ENCODE peak calls at places on chromosomes 12 and 14, in six cellular contexts. One of them, this sample, is unnamed.
A peak's percentile ranks its signal among the peaks of the same experiment; 100 is the strongest.

GRCh38 chr12:132186857-132187620 is 42.8 kb downstream of the NOC4L start:
- DNase-seq in colonic mucosa: no peak
- DNase-seq in AG09309: no peak
- DNase-seq in lower leg skin: no peak
- DNase-seq in HL-60: no peak
- DNase-seq in bronchial epithelial cell: no peak
- DNase-seq in this sample: no peak

GRCh38 chr14:104865069-104865630 is at the start of gene CEP170B:
- DNase-seq in HL-60: no peak
- DNase-seq in colonic mucosa: peak; percentile 53
- DNase-seq in lower leg skin: no peak
- DNase-seq in bronchial epithelial cell: no peak
- DNase-seq in AG09309: no peak
- DNase-seq in this sample: no peak

GRCh38 chr12:12513416-12514006 is 49.2 kb downstream of the DUSP16 start:
- DNase-seq in bronchial epithelial cell: no peak
- DNase-seq in colonic mucosa: no peak
- DNase-seq in AG09309: no peak
- DNase-seq in lower leg skin: no peak
- DNase-seq in HL-60: no peak
- DNase-seq in this sample: no peak

GRCh38 chr14:101077511-101078074 is 174.1 kb upstream of the RTL1 start:
- DNase-seq in colonic mucosa: peak; percentile 9
- DNase-seq in bronchial epithelial cell: no peak
- DNase-seq in AG09309: no peak
- DNase-seq in HL-60: no peak
- DNase-seq in lower leg skin: peak; percentile 75
- DNase-seq in this sample: no peak

GRCh38 chr14:105525326-105525725 is 1.1 kb upstream of the TMEM121 start:
- DNase-seq in colonic mucosa: no peak
- DNase-seq in lower leg skin: no peak
- DNase-seq in bronchial epithelial cell: no peak
- DNase-seq in HL-60: no peak
- DNase-seq in AG09309: no peak
- DNase-seq in this sample: no peak

GRCh38 chr12:123773375-123773774 is 11.3 kb downstream of the DNAH10 start:
- DNase-seq in bronchial epithelial cell: no peak
- DNase-seq in colonic mucosa: no peak
- DNase-seq in lower leg skin: peak; percentile 15
- DNase-seq in HL-60: no peak
- DNase-seq in AG09309: no peak
- DNase-seq in this sample: no peak

GRCh38 chr12:2895511-2895910 is 4.8 kb downstream of the TULP3 start:
- DNase-seq in HL-60: no peak
- DNase-seq in bronchial epithelial cell: peak; percentile 74
- DNase-seq in colonic mucosa: no peak
- DNase-seq in AG09309: no peak
- DNase-seq in lower leg skin: no peak
- DNase-seq in this sample: no peak

GRCh38 chr14:92785601-92786426 is 8.3 kb upstream of the GOLGA5 start:
- DNase-seq in lower leg skin: no peak
- DNase-seq in AG09309: peak; percentile 47
- DNase-seq in bronchial epithelial cell: peak; percentile 79
- DNase-seq in colonic mucosa: no peak
- DNase-seq in HL-60: peak; percentile 78
- DNase-seq in this sample: no peak

GRCh38 chr12:47725893-47726292 is 603 bp upstream of the ENDOU start:
- DNase-seq in bronchial epithelial cell: peak; percentile 35
- DNase-seq in colonic mucosa: no peak
- DNase-seq in HL-60: no peak
- DNase-seq in AG09309: no peak
- DNase-seq in lower leg skin: peak; percentile 68
- DNase-seq in this sample: no peak

GRCh38 chr12:52300796-52301691 is 9.7 kb upstream of the KRT81 start:
- DNase-seq in HL-60: no peak
- DNase-seq in AG09309: no peak
- DNase-seq in lower leg skin: peak; percentile 59
- DNase-seq in colonic mucosa: no peak
- DNase-seq in bronchial epithelial cell: no peak
- DNase-seq in this sample: no peak

GRCh38 chr14:28773917-28774691 is 7.5 kb downstream of the FOXG1 start:
- DNase-seq in lower leg skin: no peak
- DNase-seq in colonic mucosa: no peak
- DNase-seq in AG09309: peak; percentile 1
- DNase-seq in bronchial epithelial cell: no peak
- DNase-seq in HL-60: no peak
- DNase-seq in this sample: no peak
- H3K4me3 ChIP-seq in lower leg skin: no peak overlapping the region
- H3K4me3 ChIP-seq in colonic mucosa: no peak overlapping the region
- H3K4me3 ChIP-seq in AG09309: peak overlapping the region; percentile 8
- H3K4me3 ChIP-seq in bronchial epithelial cell: no peak overlapping the region
- H3K4me3 ChIP-seq in HL-60: no peak overlapping the region
- H3K4me3 ChIP-seq in this sample: no peak overlapping the region

DNA sequence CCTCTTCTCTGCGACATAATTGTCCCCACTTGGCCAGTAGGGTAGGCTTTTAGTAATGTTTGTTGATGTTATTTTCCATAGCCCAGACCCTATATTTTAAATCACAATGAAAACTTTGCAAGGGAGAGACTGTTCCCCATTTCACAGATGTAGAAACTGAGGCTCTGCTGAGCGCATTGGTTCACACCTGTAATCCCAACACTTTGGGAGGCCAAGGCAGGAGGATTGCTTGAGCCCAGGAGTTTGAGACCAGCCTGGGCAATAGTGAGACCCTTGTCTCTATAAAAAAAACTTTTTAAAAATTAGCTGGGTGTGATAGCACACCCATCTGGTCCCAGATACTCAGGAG is 114.8 kb downstream of the DIP2B start:
- DNase-seq in AG09309: no peak
- DNase-seq in lower leg skin: no peak
- DNase-seq in HL-60: no peak
- DNase-seq in colonic mucosa: no peak
- DNase-seq in bronchial epithelial cell: no peak
- DNase-seq in this sample: no peak
- TF ChIP-seq CTCF in AG09309: no peak
- TF ChIP-seq CTCF in lower leg skin: no peak
- TF ChIP-seq CTCF in HL-60: no peak
- TF ChIP-seq CTCF in colonic mucosa: no peak
- TF ChIP-seq CTCF in bronchial epithelial cell: no peak
- TF ChIP-seq CTCF in this sample: no peak

GRCh38 chr14:91732439-91732838 is 553 bp upstream of the CATSPERB start:
- DNase-seq in AG09309: no peak
- DNase-seq in colonic mucosa: no peak
- DNase-seq in bronchial epithelial cell: no peak
- DNase-seq in lower leg skin: no peak
- DNase-seq in HL-60: no peak
- DNase-seq in this sample: no peak
- H3K4me3 ChIP-seq in AG09309: no peak overlapping the region
- H3K4me3 ChIP-seq in colonic mucosa: no peak overlapping the region
- H3K4me3 ChIP-seq in bronchial epithelial cell: no peak overlapping the region
- H3K4me3 ChIP-seq in lower leg skin: no peak overlapping the region
- H3K4me3 ChIP-seq in HL-60: no peak overlapping the region
- H3K4me3 ChIP-seq in this sample: no peak overlapping the region

GRCh38 chr12:110613771-110614684 is at the start of gene TCTN1:
- DNase-seq in bronchial epithelial cell: peak; percentile 88
- DNase-seq in lower leg skin: peak; percentile 99
- DNase-seq in HL-60: peak; percentile 98
- DNase-seq in AG09309: peak; percentile 64
- DNase-seq in colonic mucosa: peak; percentile 98
- DNase-seq in this sample: no peak
- TF ChIP-seq CTCF in bronchial epithelial cell: peak; percentile 34
- TF ChIP-seq CTCF in lower leg skin: no peak
- TF ChIP-seq CTCF in HL-60: no peak
- TF ChIP-seq CTCF in AG09309: no peak
- TF ChIP-seq CTCF in colonic mucosa: no peak
- TF ChIP-seq CTCF in this sample: peak; percentile 5

GRCh38 chr14:68816943-68817430 is 24.1 kb upstream of the ZFP36L1 start:
- DNase-seq in AG09309: no peak
- DNase-seq in colonic mucosa: no peak
- DNase-seq in lower leg skin: no peak
- DNase-seq in HL-60: no peak
- DNase-seq in bronchial epithelial cell: no peak
- DNase-seq in this sample: no peak

GRCh38 chr14:68814376-68815287 is 21.8 kb upstream of the ZFP36L1 start:
- DNase-seq in HL-60: no peak
- DNase-seq in colonic mucosa: no peak
- DNase-seq in bronchial epithelial cell: no peak
- DNase-seq in AG09309: no peak
- DNase-seq in lower leg skin: no peak
- DNase-seq in this sample: no peak

GRCh38 chr14:68817513-68818212 is 24.8 kb upstream of the ZFP36L1 start:
- DNase-seq in bronchial epithelial cell: no peak
- DNase-seq in lower leg skin: no peak
- DNase-seq in HL-60: no peak
- DNase-seq in AG09309: no peak
- DNase-seq in colonic mucosa: no peak
- DNase-seq in this sample: no peak

GRCh38 chr14:68816183-68816942 is 23.5 kb upstream of the ZFP36L1 start:
- DNase-seq in AG09309: no peak
- DNase-seq in bronchial epithelial cell: peak; percentile 51
- DNase-seq in colonic mucosa: peak; percentile 91
- DNase-seq in lower leg skin: peak; percentile 98
- DNase-seq in HL-60: peak; percentile 69
- DNase-seq in this sample: no peak

GRCh38 chr14:68815288-68816182 is 22.7 kb upstream of the ZFP36L1 start:
- DNase-seq in bronchial epithelial cell: no peak
- DNase-seq in colonic mucosa: no peak
- DNase-seq in lower leg skin: no peak
- DNase-seq in AG09309: no peak
- DNase-seq in HL-60: no peak
- DNase-seq in this sample: no peak
- H3K4me3 ChIP-seq in bronchial epithelial cell: peak overlapping the region; percentile 47
- H3K4me3 ChIP-seq in colonic mucosa: peak overlapping the region; percentile 47
- H3K4me3 ChIP-seq in lower leg skin: no peak overlapping the region
- H3K4me3 ChIP-seq in AG09309: peak overlapping the region; percentile 21
- H3K4me3 ChIP-seq in HL-60: no peak overlapping the region
- H3K4me3 ChIP-seq in this sample: peak overlapping the region; percentile 60

GRCh38 chr14:20278414-20278813 is 27.3 kb downstream of the TTC5 start:
- DNase-seq in bronchial epithelial cell: peak; percentile 44
- DNase-seq in AG09309: no peak
- DNase-seq in HL-60: peak; percentile 47
- DNase-seq in colonic mucosa: no peak
- DNase-seq in lower leg skin: no peak
- DNase-seq in this sample: no peak
- TF ChIP-seq CTCF in bronchial epithelial cell: no peak
- TF ChIP-seq CTCF in AG09309: no peak
- TF ChIP-seq CTCF in HL-60: no peak
- TF ChIP-seq CTCF in colonic mucosa: no peak
- TF ChIP-seq CTCF in lower leg skin: no peak
- TF ChIP-seq CTCF in this sample: no peak

DNA sequence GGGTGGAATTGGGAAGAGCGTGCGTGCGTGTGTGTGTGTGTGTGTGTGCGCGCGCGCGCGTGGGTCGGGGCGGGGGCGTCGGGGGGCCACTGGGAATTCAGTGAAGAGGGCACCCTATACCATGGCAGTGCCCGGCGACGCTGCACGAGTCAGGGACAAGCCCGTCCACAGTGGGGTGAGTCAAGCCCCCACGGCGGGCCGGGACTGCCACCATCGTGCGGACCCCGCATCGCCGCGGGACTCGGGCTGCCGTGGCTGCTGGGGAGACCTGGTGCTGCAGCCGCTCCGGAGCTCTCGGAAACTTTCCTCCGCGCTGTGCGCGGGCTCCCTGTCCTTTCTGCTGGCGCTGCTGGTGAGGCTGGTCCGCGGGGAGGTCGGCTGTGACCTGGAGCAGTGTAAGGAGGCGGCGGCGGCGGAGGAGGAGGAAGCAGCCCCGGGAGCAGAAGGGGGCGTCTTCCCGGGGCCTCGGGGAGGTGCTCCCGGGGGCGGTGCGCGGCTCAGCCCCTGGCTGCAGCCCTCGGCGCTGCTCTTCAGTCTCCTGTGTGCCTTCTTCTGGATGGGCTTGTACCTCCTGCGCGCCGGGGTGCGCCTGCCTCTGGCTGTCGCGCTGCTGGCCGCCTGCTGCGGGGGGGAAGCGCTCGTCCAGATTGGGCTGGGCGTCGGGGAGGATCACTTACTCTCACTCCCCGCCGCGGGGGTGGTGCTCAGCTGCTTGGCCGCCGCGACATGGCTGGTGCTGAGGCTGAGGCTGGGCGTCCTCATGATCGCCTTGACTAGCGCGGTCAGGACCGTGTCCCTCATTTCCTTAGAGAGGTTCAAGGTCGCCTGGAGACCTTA is 1.0 kb downstream of the PDE3A start:
- DNase-seq in colonic mucosa: peak; percentile 80
- DNase-seq in lower leg skin: peak; percentile 92
- DNase-seq in HL-60: peak; percentile 33
- DNase-seq in AG09309: no peak
- DNase-seq in bronchial epithelial cell: no peak
- DNase-seq in this sample: no peak
- H3K4me3 ChIP-seq in colonic mucosa: peak overlapping the region; percentile 70
- H3K4me3 ChIP-seq in lower leg skin: peak overlapping the region; percentile 21
- H3K4me3 ChIP-seq in HL-60: peak overlapping the region; percentile 44
- H3K4me3 ChIP-seq in AG09309: peak overlapping the region; percentile 72
- H3K4me3 ChIP-seq in bronchial epithelial cell: peak overlapping the region; percentile 23
- H3K4me3 ChIP-seq in this sample: peak overlapping the region; percentile 58